ENCODE peak calls at places on chromosomes 16 and 17, in six cellular contexts. F is EH; Y is NCI-H2107; I is iris pigment epithelial cell; R is activated naive CD4-positive, alpha-beta T cell treated with anti-CD3 and anti-CD28 coated beads, Interleukin-2, amount 50 U/mL, for 72 hours; D is endothelial cell. P is an unnamed sample.

GRCh38 chr16:19175492-19176262 is 7.6 kb downstream of the SYT17 start:
- DNase-seq in F (peak), Y (no peak), I (peak), R (no peak), D (no peak), P (no peak)

GRCh38 chr16:4924593-4925378 is 12.2 kb downstream of the PPL start:
- DNase-seq in F (no peak), Y (no peak), I (no peak), R (no peak), D (no peak), P (no peak)

GRCh38 chr17:61426482-61427304 is 25.5 kb upstream of the TBX4 start:
- DNase-seq in F (peak), Y (no peak), I (peak), R (no peak), D (no peak), P (no peak)

GRCh38 chr16:84294196-84295142 is at the start of gene WFDC1:
- DNase-seq in F (peak), Y (no peak), I (no peak), R (no peak), D (no peak), P (no peak)

GRCh38 chr16:78715673-78716072 is 616.2 kb downstream of the WWOX start:
- DNase-seq in F (no peak), Y (no peak), I (no peak), R (no peak), D (no peak), P (no peak)

GRCh38 chr17:8832711-8833352 is 33.7 kb upstream of the MFSD6L start:
- DNase-seq in F (no peak), Y (no peak), I (no peak), R (no peak), D (peak), P (peak)

GRCh38 chr16:57562066-57562465 is 19.6 kb downstream of the ADGRG5 start:
- DNase-seq in F (no peak), Y (no peak), I (no peak), R (no peak), D (no peak), P (no peak)

GRCh38 chr16:31388535-31388934 is 4.6 kb upstream of the ITGAD start:
- DNase-seq in F (no peak), Y (no peak), I (no peak), R (no peak), D (no peak), P (no peak)

GRCh38 chr17:58388302-58389190 is 28.8 kb downstream of the RNF43 start:
- DNase-seq in F (peak), Y (no peak), I (peak), R (no peak), D (no peak), P (no peak)

GRCh38 chr16:65749566-65749965 is 616.9 kb upstream of the CDH5 start:
- DNase-seq in F (no peak), Y (no peak), I (no peak), R (no peak), D (no peak), P (no peak)

GRCh38 chr17:4490109-4490591 is 8.5 kb upstream of the SPNS2 start:
- DNase-seq in F (no peak), Y (no peak), I (no peak), R (no peak), D (no peak), P (peak)

GRCh38 chr17:38798614-38799500 is 499 bp downstream of the PIP4K2B start:
- DNase-seq in F (peak), Y (no peak), I (peak), R (peak), D (peak), P (peak)

GRCh38 chr17:50431219-50431618 is 5.2 kb downstream of the ACSF2 start:
- DNase-seq in F (no peak), Y (no peak), I (no peak), R (no peak), D (no peak), P (no peak)

P was measured in NCI-H524.